ENCODE peak calls at places on chromosomes 4 and X, in nine cellular contexts. B, I, H, E, U, J, O, A and M are unnamed samples.

GRCh38 chrX:16695079-16695676 is 17.3 kb downstream of the CTPS2 start:
- DNase-seq in B (peak; percentile 31), H (peak; percentile 68), U (peak; percentile 74), A (peak; percentile 84), I (peak; percentile 43), J (no peak), E (peak; percentile 52), O (peak; percentile 33), M (peak; percentile 3)

GRCh38 chrX:52078133-52078532 is 9.2 kb upstream of the MAGED4B start:
- DNase-seq in E (no peak), U (no peak), I (no peak), O (no peak), B (no peak), A (no peak), J (no peak), H (no peak), M (no peak)

GRCh38 chr4:189022441-189023035 is 883.3 kb downstream of the TRIML1 start:
- DNase-seq in O (no peak), E (no peak), J (no peak), I (peak; percentile 6), B (no peak), U (no peak), A (no peak), H (no peak), M (no peak)

GRCh38 chr4:106021737-106022410 is 126.6 kb downstream of the NPNT start:
- DNase-seq in A (no peak), H (no peak), O (no peak), U (no peak), J (no peak), B (no peak), E (no peak), I (no peak), M (no peak)

GRCh38 chr4:31461425-31461824 is 741.3 kb downstream of the PCDH7 start:
- DNase-seq in U (no peak), I (no peak), A (no peak), H (no peak), O (no peak), E (no peak), J (peak; percentile 78), B (no peak), M (no peak)

GRCh38 chrX:33160273-33160672 is 51.1 kb downstream of the DMD start:
- DNase-seq in U (no peak), B (no peak), E (no peak), O (no peak), A (no peak), H (no peak), I (no peak), J (no peak), M (no peak)

GRCh38 chr4:145937990-145938611 is 522 bp downstream of the ZNF827 start:
- DNase-seq in I (peak; percentile 92), E (no peak), H (peak; percentile 40), U (peak; percentile 60), J (no peak), O (no peak), A (no peak), B (peak; percentile 15), M (no peak)

GRCh38 chrX:15530318-15530717 is 29.7 kb downstream of the BMX start:
- DNase-seq in E (no peak), O (no peak), U (no peak), B (no peak), J (no peak), A (no peak), I (peak; percentile 15), H (no peak), M (no peak)

GRCh38 chr4:108135549-108136209 is 33.1 kb downstream of the LEF1 start:
- DNase-seq in B (no peak), I (peak; percentile 78), E (no peak), J (no peak), U (no peak), O (no peak), H (no peak), A (no peak), M (no peak)

GRCh38 chr4:144355809-144356757 is 215.6 kb upstream of the GYPA start:
- DNase-seq in E (peak; percentile 98), B (no peak), I (peak; percentile 90), U (peak; percentile 59), O (peak; percentile 12), J (no peak), A (no peak), H (no peak), M (no peak)

GRCh38 chr4:110211007-110211769 is 12.8 kb upstream of the ELOVL6 start:
- DNase-seq in I (peak; percentile 52), B (no peak), H (no peak), A (no peak), J (no peak), E (no peak), O (peak; percentile 28), U (peak; percentile 40), M (no peak)

GRCh38 chr4:61202100-61202637 is 2.0 kb downstream of the ADGRL3 start:
- DNase-seq in B (no peak), O (no peak), H (no peak), I (peak; percentile 60), A (peak; percentile 81), J (peak; percentile 54), U (peak; percentile 32), E (no peak), M (peak; percentile 70)

GRCh38 chrX:129193357-129193756 is 329.9 kb downstream of the SMARCA1 start:
- DNase-seq in E (no peak), B (no peak), A (no peak), O (no peak), H (no peak), J (no peak), I (no peak), U (no peak), M (no peak)

GRCh38 chrX:12771445-12772069 is 19.7 kb upstream of the PRPS2 start:
- DNase-seq in I (peak; percentile 70), J (no peak), E (no peak), B (no peak), H (peak; percentile 64), A (peak; percentile 78), U (peak; percentile 63), O (peak; percentile 27), M (no peak)

DNA sequence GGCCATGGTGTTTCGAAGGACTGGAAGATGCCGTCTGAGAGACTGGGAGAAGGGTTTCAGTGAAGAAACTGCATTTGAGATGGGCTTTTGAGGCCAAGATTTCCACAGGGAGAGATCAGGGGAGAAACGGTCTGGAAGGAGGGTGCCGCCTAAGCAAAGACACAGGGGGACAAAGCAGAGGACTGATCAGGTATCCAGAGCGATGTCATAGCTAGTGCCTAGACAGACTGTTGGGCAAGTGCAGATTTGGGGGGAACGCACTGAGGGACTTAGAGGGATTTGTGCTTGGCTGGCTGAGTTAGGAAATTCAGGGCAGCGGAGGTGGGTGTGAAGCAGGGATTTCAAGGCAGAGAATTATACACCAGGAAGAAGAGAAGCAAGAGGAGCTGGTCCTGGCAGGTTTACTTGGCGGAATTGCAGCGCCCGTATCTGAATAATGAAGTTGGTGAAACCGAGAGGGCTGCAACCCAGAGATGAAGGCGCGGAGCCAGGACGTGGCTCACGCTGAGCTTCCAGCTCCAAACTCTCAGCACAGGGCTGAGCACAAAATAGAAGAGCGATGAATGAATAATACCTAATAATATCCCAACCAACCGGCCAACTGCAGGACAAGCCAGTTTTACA is 106.9 kb downstream of the MAML3 start:
- DNase-seq in H (no peak), O (no peak), E (no peak), I (peak; percentile 53), B (no peak), A (peak; percentile 91), U (no peak), J (no peak), M (peak; percentile 24)
- H3K27ac ChIP-seq in H (no peak overlapping the region), O (peak overlapping the region; percentile 91), E (no peak overlapping the region), I (peak overlapping the region; percentile 27), B (no peak overlapping the region), A (peak overlapping the region; percentile 67), U (peak overlapping the region; percentile 40), J (no peak overlapping the region), M (no peak overlapping the region)

GRCh38 chr4:158768577-158769174 is at the start of gene FNIP2:
- DNase-seq in U (peak; percentile 91), J (peak; percentile 63), E (peak; percentile 74), I (peak; percentile 72), A (peak; percentile 92), B (peak; percentile 82), H (peak; percentile 46), O (peak; percentile 65), M (peak; percentile 56)

GRCh38 chr4:158770671-158771070 is 1.8 kb downstream of the FNIP2 start:
- DNase-seq in J (no peak), O (no peak), E (no peak), U (no peak), H (no peak), I (no peak), A (no peak), B (no peak), M (no peak)

GRCh38 chr4:158769175-158769831 is 477 bp downstream of the FNIP2 start:
- DNase-seq in E (peak; percentile 48), J (peak; percentile 53), H (peak; percentile 17), B (peak; percentile 30), I (peak; percentile 32), A (peak; percentile 83), U (peak; percentile 33), O (peak; percentile 19), M (peak; percentile 45)

GRCh38 chr4:158775091-158775651 is 6.3 kb downstream of the FNIP2 start:
- DNase-seq in H (no peak), O (no peak), A (no peak), U (no peak), E (no peak), I (no peak), J (no peak), B (no peak), M (no peak)

DNA sequence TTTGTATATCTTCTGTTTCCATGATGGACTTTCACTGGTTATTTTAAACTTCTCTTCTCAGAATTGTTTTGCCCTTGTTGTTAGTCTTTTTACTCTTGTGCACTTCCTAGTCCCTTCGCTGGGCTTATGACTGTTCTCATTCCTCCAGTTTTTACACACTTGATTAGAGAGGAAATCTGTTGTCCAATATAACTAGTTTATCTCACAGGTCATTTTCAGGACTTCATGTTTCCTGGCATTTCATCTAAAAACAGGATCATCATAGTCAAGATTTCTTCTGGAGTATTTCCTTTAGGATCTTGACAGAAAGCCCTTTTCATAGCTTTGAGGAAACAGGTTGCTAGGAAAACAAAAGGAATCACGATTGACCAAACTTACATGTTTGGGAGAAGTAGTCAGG is 3.0 kb downstream of the FNIP2 start:
- DNase-seq in A (no peak), E (no peak), B (no peak), U (no peak), J (no peak), H (no peak), I (no peak), O (no peak), M (no peak)
- H3K27ac ChIP-seq in A (no peak overlapping the region), E (no peak overlapping the region), B (no peak overlapping the region), U (no peak overlapping the region), J (no peak overlapping the region), H (no peak overlapping the region), I (no peak overlapping the region), O (no peak overlapping the region), M (peak overlapping the region; percentile 0)

DNA sequence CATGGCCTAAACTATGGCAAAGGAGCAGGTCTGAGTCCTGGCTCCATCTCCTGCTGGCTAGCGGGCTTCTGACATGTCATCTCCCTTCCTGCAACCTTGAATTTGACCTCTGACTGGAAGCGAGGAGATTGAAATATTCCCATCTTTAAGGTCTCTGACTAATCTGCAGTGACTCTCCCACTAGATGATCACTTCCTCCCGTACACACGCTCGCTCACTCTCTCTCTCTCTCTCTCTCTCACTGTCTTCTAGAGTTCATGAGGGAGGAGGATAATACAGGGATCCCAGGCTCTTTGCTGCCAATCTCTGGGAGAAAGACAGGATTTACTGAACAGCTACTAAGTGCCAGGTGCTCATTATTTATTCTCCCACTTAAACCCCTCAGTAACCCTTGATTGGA is 193.7 kb upstream of the C1QTNF7 start:
- DNase-seq in J (no peak), I (no peak), A (no peak), B (no peak), E (peak; percentile 43), O (no peak), H (no peak), U (no peak), M (no peak)
- H3K27ac ChIP-seq in J (peak overlapping the region; percentile 67), I (no peak overlapping the region), A (peak overlapping the region; percentile 61), B (no peak overlapping the region), E (peak overlapping the region; percentile 67), O (no peak overlapping the region), H (no peak overlapping the region), U (no peak overlapping the region), M (no peak overlapping the region)

GRCh38 chr4:90857081-90857820 is 730.1 kb downstream of the CCSER1 start:
- DNase-seq in H (no peak), I (no peak), E (no peak), J (no peak), U (no peak), A (no peak), B (no peak), O (no peak), M (no peak)
- H3K27ac ChIP-seq in H (no peak overlapping the region), I (no peak overlapping the region), E (no peak overlapping the region), J (no peak overlapping the region), U (no peak overlapping the region), A (no peak overlapping the region), B (no peak overlapping the region), O (no peak overlapping the region), M (no peak overlapping the region)